ENCODE peak calls at places on chromosome 3, in six cellular contexts. One of them, this sample, is unnamed.

GRCh38 chr3:94544131-94544530 is 481.3 kb downstream of the NSUN3 start:
- DNase-seq in GM12878: no peak
- DNase-seq in HepG2: no peak
- DNase-seq in endothelial cell of umbilical vein: no peak
- DNase-seq in K562: no peak
- DNase-seq in A549: no peak
- DNase-seq in this sample: no peak

GRCh38 chr3:67790043-67790442 is 135.6 kb upstream of the SUCLG2 start:
- DNase-seq in HepG2: peak
- DNase-seq in K562: peak
- DNase-seq in A549: peak
- DNase-seq in GM12878: peak
- DNase-seq in endothelial cell of umbilical vein: peak
- DNase-seq in this sample: peak

GRCh38 chr3:49711489-49711888 is 8.0 kb downstream of the AMIGO3 start:
- DNase-seq in K562: no peak
- DNase-seq in A549: no peak
- DNase-seq in endothelial cell of umbilical vein: no peak
- DNase-seq in HepG2: no peak
- DNase-seq in GM12878: no peak
- DNase-seq in this sample: no peak

GRCh38 chr3:52302426-52303185 is 13.5 kb upstream of the DNAH1 start:
- DNase-seq in A549: no peak
- DNase-seq in K562: no peak
- DNase-seq in HepG2: no peak
- DNase-seq in endothelial cell of umbilical vein: no peak
- DNase-seq in GM12878: no peak
- DNase-seq in this sample: no peak

GRCh38 chr3:19149388-19149787 is 1.1 kb downstream of the KCNH8 start:
- DNase-seq in K562: no peak
- DNase-seq in HepG2: no peak
- DNase-seq in endothelial cell of umbilical vein: no peak
- DNase-seq in GM12878: no peak
- DNase-seq in A549: no peak
- DNase-seq in this sample: peak

GRCh38 chr3:126349071-126349470 is 8.1 kb downstream of the KLF15 start:
- DNase-seq in endothelial cell of umbilical vein: no peak
- DNase-seq in HepG2: no peak
- DNase-seq in K562: no peak
- DNase-seq in A549: no peak
- DNase-seq in GM12878: no peak
- DNase-seq in this sample: no peak

GRCh38 chr3:46472736-46473135 is 8.0 kb upstream of the LTF start:
- DNase-seq in HepG2: no peak
- DNase-seq in A549: no peak
- DNase-seq in GM12878: no peak
- DNase-seq in K562: no peak
- DNase-seq in endothelial cell of umbilical vein: no peak
- DNase-seq in this sample: no peak

GRCh38 chr3:84110787-84111186 is 848.0 kb upstream of the CADM2 start:
- DNase-seq in K562: no peak
- DNase-seq in HepG2: no peak
- DNase-seq in GM12878: no peak
- DNase-seq in A549: no peak
- DNase-seq in endothelial cell of umbilical vein: no peak
- DNase-seq in this sample: no peak

GRCh38 chr3:21573291-21573690 is 177.7 kb downstream of the ZNF385D start:
- DNase-seq in GM12878: no peak
- DNase-seq in HepG2: no peak
- DNase-seq in endothelial cell of umbilical vein: no peak
- DNase-seq in K562: no peak
- DNase-seq in A549: no peak
- DNase-seq in this sample: peak

GRCh38 chr3:160169139-160169830 is 55.9 kb upstream of the C3orf80 start:
- DNase-seq in A549: peak
- DNase-seq in K562: no peak
- DNase-seq in GM12878: no peak
- DNase-seq in HepG2: no peak
- DNase-seq in endothelial cell of umbilical vein: no peak
- DNase-seq in this sample: no peak

GRCh38 chr3:170868577-170869239 is 1.3 kb downstream of the RPL22L1 start:
- DNase-seq in HepG2: no peak
- DNase-seq in endothelial cell of umbilical vein: no peak
- DNase-seq in GM12878: no peak
- DNase-seq in A549: no peak
- DNase-seq in K562: no peak
- DNase-seq in this sample: no peak

GRCh38 chr3:170869240-170869592 is 779 bp downstream of the RPL22L1 start:
- DNase-seq in A549: no peak
- DNase-seq in endothelial cell of umbilical vein: peak
- DNase-seq in HepG2: no peak
- DNase-seq in K562: no peak
- DNase-seq in GM12878: no peak
- DNase-seq in this sample: peak

GRCh38 chr3:170867143-170867542 is 2.9 kb downstream of the RPL22L1 start:
- DNase-seq in K562: no peak
- DNase-seq in endothelial cell of umbilical vein: no peak
- DNase-seq in A549: no peak
- DNase-seq in HepG2: no peak
- DNase-seq in GM12878: no peak
- DNase-seq in this sample: peak

GRCh38 chr3:170867552-170867951 is 2.4 kb downstream of the RPL22L1 start:
- DNase-seq in HepG2: no peak
- DNase-seq in endothelial cell of umbilical vein: no peak
- DNase-seq in GM12878: no peak
- DNase-seq in A549: no peak
- DNase-seq in K562: no peak
- DNase-seq in this sample: peak

DNA sequence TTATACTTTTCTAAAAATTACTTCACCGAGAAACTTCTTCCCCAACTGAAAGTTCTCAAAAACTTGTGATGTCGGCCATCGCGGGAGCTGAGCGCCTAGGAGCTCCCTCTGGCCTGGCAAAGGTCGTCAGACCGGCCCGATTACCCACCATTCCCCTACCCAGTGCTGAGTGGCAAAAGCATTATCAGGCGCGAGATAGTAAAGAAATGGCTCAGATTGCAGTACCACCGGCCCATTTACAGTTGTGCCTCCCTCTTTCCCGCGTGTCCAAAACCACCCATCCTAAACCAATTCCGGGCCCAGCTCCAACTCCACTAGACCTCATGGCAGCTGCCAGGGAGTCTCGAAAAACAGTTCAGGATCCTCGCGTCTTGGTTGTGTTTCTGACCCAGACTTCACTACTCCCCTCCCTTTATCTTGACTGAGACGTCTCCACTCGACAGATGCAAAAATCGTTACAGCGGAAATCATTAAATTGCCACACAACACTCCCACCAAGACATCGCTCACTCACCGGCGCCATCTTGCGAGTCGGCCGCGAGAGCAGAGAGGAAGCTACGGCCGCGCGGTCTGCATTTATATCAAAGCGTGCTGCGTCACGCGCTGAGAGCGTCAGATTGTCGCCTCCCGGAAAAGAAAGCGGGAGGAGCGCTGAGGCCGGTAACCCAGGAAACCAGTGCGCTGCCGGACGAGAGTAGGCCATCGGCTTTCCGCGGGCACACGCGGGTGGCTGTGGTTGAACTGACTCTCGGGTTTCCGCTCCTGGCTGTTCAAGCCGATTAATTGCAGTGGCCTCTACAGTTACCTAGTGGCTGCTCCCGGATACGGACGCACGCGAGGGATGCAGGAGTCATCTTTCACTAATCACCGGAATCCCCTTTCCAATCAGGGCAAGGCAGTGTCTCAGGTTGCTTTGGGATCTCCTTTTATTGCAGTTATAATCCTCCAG is at the start of gene RPL22L1:
- DNase-seq in HepG2: peak
- DNase-seq in A549: peak
- DNase-seq in endothelial cell of umbilical vein: peak
- DNase-seq in K562: peak
- DNase-seq in GM12878: peak
- DNase-seq in this sample: peak
- TF ChIP-seq POLR2A in HepG2: peak
- TF ChIP-seq POLR2A in A549: peak
- TF ChIP-seq POLR2A in endothelial cell of umbilical vein: peak
- TF ChIP-seq POLR2A in K562: peak
- TF ChIP-seq POLR2A in GM12878: peak
- TF ChIP-seq POLR2A in this sample: peak

GRCh38 chr3:140830391-140830790 is 111.2 kb upstream of the SLC25A36 start:
- DNase-seq in endothelial cell of umbilical vein: no peak
- DNase-seq in A549: no peak
- DNase-seq in HepG2: no peak
- DNase-seq in K562: no peak
- DNase-seq in GM12878: no peak
- DNase-seq in this sample: no peak
- H3K4me3 ChIP-seq in endothelial cell of umbilical vein: no peak
- H3K4me3 ChIP-seq in A549: no peak
- H3K4me3 ChIP-seq in HepG2: no peak
- H3K4me3 ChIP-seq in K562: no peak
- H3K4me3 ChIP-seq in GM12878: no peak
- H3K4me3 ChIP-seq in this sample: no peak

DNA sequence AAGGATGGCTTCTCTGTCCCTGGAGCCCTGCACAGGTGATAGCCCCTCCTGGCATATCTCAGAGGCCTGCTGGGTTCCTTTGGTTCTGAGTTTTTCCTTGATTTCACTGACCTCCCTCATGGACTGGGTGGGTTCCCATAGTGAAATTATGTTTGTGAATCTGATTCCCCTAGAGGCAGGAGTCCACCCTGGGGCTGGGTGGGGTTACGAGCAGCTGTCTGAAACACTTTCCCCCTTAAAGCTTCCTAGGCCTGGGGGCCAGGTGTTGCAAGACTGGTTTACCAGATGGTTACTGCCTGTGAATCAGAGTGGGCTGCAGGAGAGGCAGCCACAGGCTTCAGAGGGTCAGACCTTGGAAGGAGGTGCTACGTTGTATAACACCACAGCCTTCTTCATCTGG is 34.3 kb downstream of the IL20RB start:
- DNase-seq in A549: no peak
- DNase-seq in endothelial cell of umbilical vein: no peak
- DNase-seq in K562: no peak
- DNase-seq in HepG2: no peak
- DNase-seq in GM12878: no peak
- DNase-seq in this sample: no peak
- TF ChIP-seq MYC in A549: no peak
- TF ChIP-seq MYC in endothelial cell of umbilical vein: no peak
- TF ChIP-seq MYC in K562: no peak
- TF ChIP-seq MYC in HepG2: no peak
- TF ChIP-seq MYC in GM12878: no peak
- TF ChIP-seq MYC in this sample: no peak

GRCh38 chr3:153171918-153172317 is 9.9 kb downstream of the RAP2B start:
- DNase-seq in K562: no peak
- DNase-seq in endothelial cell of umbilical vein: no peak
- DNase-seq in HepG2: no peak
- DNase-seq in GM12878: no peak
- DNase-seq in A549: no peak
- DNase-seq in this sample: no peak

GRCh38 chr3:153173758-153174516 is 11.9 kb downstream of the RAP2B start:
- DNase-seq in endothelial cell of umbilical vein: no peak
- DNase-seq in K562: no peak
- DNase-seq in A549: no peak
- DNase-seq in GM12878: no peak
- DNase-seq in HepG2: peak
- DNase-seq in this sample: no peak

GRCh38 chr3:153169793-153170386 is 7.9 kb downstream of the RAP2B start:
- DNase-seq in A549: no peak
- DNase-seq in GM12878: no peak
- DNase-seq in endothelial cell of umbilical vein: no peak
- DNase-seq in HepG2: no peak
- DNase-seq in K562: no peak
- DNase-seq in this sample: no peak

GRCh38 chr3:153176197-153176596 is 14.2 kb downstream of the RAP2B start:
- DNase-seq in A549: no peak
- DNase-seq in HepG2: no peak
- DNase-seq in GM12878: no peak
- DNase-seq in endothelial cell of umbilical vein: no peak
- DNase-seq in K562: no peak
- DNase-seq in this sample: no peak

DNA sequence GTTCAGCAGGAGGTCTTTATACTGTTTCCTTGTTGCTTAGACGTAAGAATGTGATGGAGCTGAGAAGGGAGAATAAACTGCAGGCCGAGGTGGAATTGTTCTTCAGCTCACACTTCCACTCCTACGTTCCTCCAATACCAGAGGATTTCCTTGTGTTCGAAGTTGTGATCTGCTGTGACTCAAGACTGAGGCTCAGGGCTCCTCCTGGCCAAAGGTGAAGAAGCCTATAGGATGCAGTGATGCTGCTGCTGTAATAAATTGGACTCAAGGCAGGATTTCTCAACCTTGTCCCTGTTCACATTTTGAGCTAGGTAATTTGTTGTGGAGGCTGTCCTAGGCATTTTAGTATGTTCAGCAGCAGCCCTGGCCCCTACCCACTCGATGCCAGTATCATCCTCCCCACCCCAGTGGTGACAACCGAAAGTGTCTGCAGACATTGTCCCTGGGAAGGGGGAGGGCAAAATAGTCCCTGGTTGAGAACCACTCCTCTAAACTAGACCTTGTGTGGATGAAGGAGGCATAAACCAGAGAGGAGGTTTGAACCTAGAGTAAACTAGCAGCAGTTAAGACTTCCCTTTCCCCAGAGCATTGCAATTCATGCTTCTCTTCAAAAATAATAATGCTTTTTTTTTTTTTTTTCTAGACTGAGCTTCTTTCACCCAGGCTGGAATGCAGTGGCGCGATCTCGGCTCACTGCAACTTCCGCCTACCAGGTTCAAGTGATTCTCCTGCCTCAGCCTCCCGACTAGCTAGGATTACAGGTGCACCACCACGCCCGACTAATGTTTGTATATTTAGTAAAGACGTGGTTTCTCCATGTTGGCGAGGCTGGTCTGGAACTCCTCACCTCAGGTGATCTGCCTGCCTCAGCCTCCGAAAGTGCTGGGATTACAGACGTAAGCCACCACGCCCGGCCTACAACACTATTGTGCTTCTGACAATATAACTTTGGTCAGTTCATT is 11.1 kb downstream of the RAP2B start:
- DNase-seq in GM12878: no peak
- DNase-seq in K562: no peak
- DNase-seq in endothelial cell of umbilical vein: no peak
- DNase-seq in HepG2: no peak
- DNase-seq in A549: no peak
- DNase-seq in this sample: no peak
- TF ChIP-seq POLR2A in GM12878: no peak
- TF ChIP-seq POLR2A in K562: no peak
- TF ChIP-seq POLR2A in endothelial cell of umbilical vein: no peak
- TF ChIP-seq POLR2A in HepG2: no peak
- TF ChIP-seq POLR2A in A549: no peak
- TF ChIP-seq POLR2A in this sample: no peak